ENCODE peak calls at places on chromosome 12, in five cellular contexts. F is heart left ventricle, G is Peyer's patch, T is IMR-90, P is A549. R is an unnamed sample.

GRCh38 chr12:98532687-98533304 is 17.4 kb downstream of the TMPO start:
- DNase-seq in P (peak; percentile 79), F (no peak), G (no peak), T (peak; percentile 62), R (peak; percentile 72)

GRCh38 chr12:18549598-18549997 is 188.2 kb downstream of the PLCZ1 start:
- DNase-seq in T (no peak), F (no peak), P (no peak), G (no peak), R (no peak)

GRCh38 chr12:46020768-46021167 is 30.4 kb upstream of the SCAF11 start:
- DNase-seq in F (no peak), T (no peak), G (no peak), P (no peak), R (no peak)

GRCh38 chr12:120353556-120354317 is 15.2 kb downstream of the MSI1 start:
- DNase-seq in T (no peak), F (no peak), G (no peak), P (no peak), R (no peak)

GRCh38 chr12:31591308-31591901 is 469 bp upstream of the DENND5B start:
- DNase-seq in P (peak; percentile 55), G (peak; percentile 52), T (no peak), F (peak; percentile 29), R (peak; percentile 54)

GRCh38 chr12:3122841-3123678 is 45.9 kb downstream of the TSPAN9 start:
- DNase-seq in F (peak; percentile 75), G (no peak), P (no peak), T (peak; percentile 75), R (peak; percentile 59)

GRCh38 chr12:14779834-14780233 is 23.4 kb downstream of the WBP11 start:
- DNase-seq in P (no peak), T (no peak), G (no peak), F (no peak), R (no peak)

GRCh38 chr12:104342635-104343249 is 39.2 kb downstream of the EID3 start:
- DNase-seq in P (peak; percentile 67), F (no peak), G (no peak), T (no peak), R (no peak)

GRCh38 chr12:77347009-77347408 is 281.6 kb upstream of the E2F7 start:
- DNase-seq in F (peak; percentile 19), P (no peak), T (no peak), G (no peak), R (no peak)

GRCh38 chr12:108090107-108090899 is 38.8 kb upstream of the WSCD2 start:
- DNase-seq in P (no peak), T (no peak), G (no peak), F (no peak), R (no peak)

GRCh38 chr12:19431407-19432308 is 7.6 kb upstream of the AEBP2 start:
- DNase-seq in P (peak; percentile 41), T (peak; percentile 88), F (no peak), G (no peak), R (peak; percentile 84)

GRCh38 chr12:630656-631632 is 32.3 kb downstream of the NINJ2 start:
- DNase-seq in T (no peak), P (no peak), F (peak; percentile 62), G (peak; percentile 56), R (no peak)
- H3K4me3 ChIP-seq in T (no peak overlapping the region), P (no peak overlapping the region), F (no peak overlapping the region), G (peak overlapping the region; percentile 43), R (no peak overlapping the region)

GRCh38 chr12:117470804-117471203 is 109.4 kb upstream of the NOS1 start:
- DNase-seq in G (no peak), T (no peak), F (no peak), P (peak; percentile 52), R (no peak)
- TF ChIP-seq CTCF in G (no peak), T (no peak), F (no peak), P (peak; percentile 25), R (peak; percentile 11)

DNA sequence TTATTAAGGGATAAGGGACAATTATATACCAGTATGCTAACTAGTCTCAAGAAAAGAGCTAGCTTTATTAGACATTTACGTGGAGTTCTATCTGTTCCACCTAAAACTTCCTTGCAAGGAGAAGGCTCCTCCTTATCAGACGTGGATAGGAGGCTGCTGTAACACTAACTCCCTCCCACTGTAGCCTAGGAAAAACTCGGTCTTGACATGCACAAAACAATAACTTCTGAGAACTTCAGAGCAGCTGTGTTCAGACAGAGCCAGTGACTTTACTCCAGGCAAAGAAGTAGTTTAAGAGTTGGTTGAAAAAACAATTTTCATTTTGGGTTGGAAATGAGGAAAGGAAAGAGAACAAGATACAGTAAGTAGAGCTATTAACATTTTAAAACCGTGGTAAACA is 2.7 kb downstream of the ATF7 start:
- DNase-seq in T (peak; percentile 66), P (peak; percentile 35), G (no peak), F (no peak), R (peak; percentile 77)
- H3K4me3 ChIP-seq in T (no peak overlapping the region), P (peak overlapping the region; percentile 67), G (no peak overlapping the region), F (no peak overlapping the region), R (peak overlapping the region; percentile 92)

DNA sequence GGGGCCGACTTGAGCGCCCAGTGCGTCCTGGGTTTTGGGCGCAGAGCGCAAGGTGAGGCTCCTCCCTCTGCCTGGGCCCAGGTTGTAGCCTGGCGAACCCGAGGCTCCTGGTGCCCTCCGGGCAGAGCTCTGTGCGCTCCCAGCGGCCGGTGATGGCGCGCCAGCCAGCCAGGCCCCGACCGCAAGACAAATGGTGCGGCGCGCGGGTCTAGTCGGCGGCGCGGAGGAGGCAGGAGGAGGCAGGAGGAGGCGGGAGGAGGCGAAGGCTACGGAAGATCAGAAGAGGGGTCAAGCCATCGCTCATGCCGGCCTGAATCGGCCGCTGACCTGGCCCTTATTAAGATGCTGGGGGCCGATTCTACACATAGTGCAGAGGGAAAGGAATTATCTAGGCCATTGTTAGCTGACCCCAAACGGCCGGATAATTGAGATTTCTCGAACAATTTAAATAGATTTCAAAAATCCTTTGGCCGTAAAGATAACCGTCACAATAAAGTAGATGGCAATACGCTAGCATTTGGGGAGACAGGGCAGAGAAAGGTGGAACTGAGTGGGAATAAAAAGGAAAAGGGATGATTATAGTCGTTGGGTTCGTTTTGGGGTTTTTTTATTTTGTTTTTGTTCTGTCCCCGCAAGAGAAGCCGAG is 2.8 kb downstream of the TBX5 start:
- DNase-seq in P (no peak), G (no peak), F (peak; percentile 73), T (peak; percentile 69), R (no peak)
- TF ChIP-seq CTCF in P (no peak), G (no peak), F (peak; percentile 9), T (peak; percentile 38), R (no peak)

DNA sequence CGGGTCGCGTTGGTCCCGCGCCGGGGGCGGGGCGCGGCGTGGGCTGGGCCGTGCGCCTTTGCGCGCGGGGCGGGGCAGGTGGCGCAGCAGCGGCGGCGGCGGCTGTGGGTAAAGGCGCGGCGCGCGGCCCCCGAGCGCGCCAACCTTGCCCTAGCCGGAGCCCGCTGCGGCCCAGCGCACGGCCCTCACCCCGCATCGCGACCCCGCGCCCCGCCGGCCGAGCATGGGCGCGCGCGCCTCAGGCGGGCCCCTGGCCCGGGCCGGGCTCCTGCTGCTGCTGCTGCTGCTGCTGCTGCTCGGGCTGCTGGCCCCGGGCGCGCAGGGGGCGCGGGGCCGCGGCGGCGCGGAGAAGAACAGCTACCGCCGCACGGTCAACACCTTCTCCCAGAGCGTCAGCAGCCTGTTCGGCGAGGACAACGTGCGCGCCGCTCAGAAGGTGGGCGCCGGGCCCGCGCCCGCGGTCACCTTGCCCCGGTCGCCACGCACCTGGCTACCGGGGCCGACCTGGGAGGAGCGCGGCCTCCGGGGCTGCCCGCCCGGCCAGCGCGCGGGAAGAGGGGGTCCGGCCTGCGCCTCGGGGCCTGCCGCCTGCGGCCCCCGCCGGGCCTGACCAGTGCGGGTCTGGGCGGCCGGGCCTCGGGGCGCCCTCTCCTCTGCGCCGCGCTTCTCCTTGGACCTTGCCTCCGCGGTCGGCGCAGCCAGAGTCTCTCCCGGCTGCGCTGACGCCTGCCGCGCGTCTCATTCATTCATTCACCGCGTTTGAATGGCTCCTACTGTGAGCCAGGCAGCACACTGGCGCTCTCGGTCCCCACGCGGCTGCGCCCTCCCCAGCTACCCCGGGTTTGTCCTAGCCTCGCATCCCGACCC is at the start of gene BRI3BP:
- DNase-seq in P (peak; percentile 67), G (peak; percentile 86), F (peak; percentile 74), T (peak; percentile 37), R (peak; percentile 32)
- H3K4me3 ChIP-seq in P (peak within 1 kb of the TSS; percentile 81), G (peak within 1 kb of the TSS; percentile 80), F (peak within 1 kb of the TSS; percentile 45), T (peak within 1 kb of the TSS; percentile 77), R (peak within 1 kb of the TSS; percentile 72)

GRCh38 chr12:53185582-53186153 is 4.9 kb upstream of the CSAD start:
- DNase-seq in T (no peak), F (no peak), G (no peak), P (no peak), R (no peak)
- TF ChIP-seq CTCF in T (no peak), F (no peak), G (no peak), P (peak; percentile 10), R (peak; percentile 2)